ENCODE peak calls at places on chromosomes 1 and 21, in six cellular contexts. One of them, this sample, is unnamed.

GRCh38 chr1:201359031-201359872 is 18.2 kb downstream of the TNNT2 start:
- DNase-seq in pancreas: no peak
- DNase-seq in cardiac muscle cell: no peak
- DNase-seq in lung: no peak
- DNase-seq in BE2C: no peak
- DNase-seq in upper lobe of left lung: no peak
- DNase-seq in this sample: no peak

GRCh38 chr1:203491664-203492485 is 2.1 kb upstream of the OPTC start:
- DNase-seq in pancreas: no peak
- DNase-seq in cardiac muscle cell: no peak
- DNase-seq in lung: no peak
- DNase-seq in BE2C: no peak
- DNase-seq in upper lobe of left lung: no peak
- DNase-seq in this sample: no peak

GRCh38 chr1:84272401-84272800 is 29.1 kb upstream of the SAMD13 start:
- DNase-seq in pancreas: peak; percentile 41
- DNase-seq in cardiac muscle cell: no peak
- DNase-seq in lung: peak; percentile 41
- DNase-seq in BE2C: no peak
- DNase-seq in upper lobe of left lung: peak; percentile 68
- DNase-seq in this sample: no peak

GRCh38 chr1:6392880-6393399 is 627 bp downstream of the ACOT7 start:
- DNase-seq in pancreas: no peak
- DNase-seq in cardiac muscle cell: no peak
- DNase-seq in lung: no peak
- DNase-seq in BE2C: no peak
- DNase-seq in upper lobe of left lung: no peak
- DNase-seq in this sample: no peak

GRCh38 chr21:15221799-15222386 is 157.1 kb upstream of the NRIP1 start:
- DNase-seq in pancreas: no peak
- DNase-seq in cardiac muscle cell: peak; percentile 84
- DNase-seq in lung: peak; percentile 74
- DNase-seq in BE2C: peak; percentile 63
- DNase-seq in upper lobe of left lung: peak; percentile 89
- DNase-seq in this sample: peak; percentile 83

GRCh38 chr1:161928056-161928455 is 95.6 kb downstream of the OLFML2B start:
- DNase-seq in pancreas: no peak
- DNase-seq in cardiac muscle cell: no peak
- DNase-seq in lung: no peak
- DNase-seq in BE2C: no peak
- DNase-seq in upper lobe of left lung: no peak
- DNase-seq in this sample: no peak

GRCh38 chr1:54474500-54475235 is 68.5 kb upstream of the SSBP3 start:
- DNase-seq in pancreas: no peak
- DNase-seq in cardiac muscle cell: no peak
- DNase-seq in lung: no peak
- DNase-seq in BE2C: peak; percentile 34
- DNase-seq in upper lobe of left lung: no peak
- DNase-seq in this sample: no peak

GRCh38 chr1:226973371-226973897 is 33.3 kb downstream of the COQ8A start:
- DNase-seq in pancreas: no peak
- DNase-seq in cardiac muscle cell: peak; percentile 53
- DNase-seq in lung: no peak
- DNase-seq in BE2C: peak; percentile 86
- DNase-seq in upper lobe of left lung: no peak
- DNase-seq in this sample: no peak

GRCh38 chr1:182119631-182120030 is 58.1 kb upstream of the ZNF648 start:
- DNase-seq in pancreas: no peak
- DNase-seq in cardiac muscle cell: no peak
- DNase-seq in lung: no peak
- DNase-seq in BE2C: no peak
- DNase-seq in upper lobe of left lung: no peak
- DNase-seq in this sample: no peak

GRCh38 chr1:183590225-183591191 is at the start of gene NCF2:
- DNase-seq in pancreas: no peak
- DNase-seq in cardiac muscle cell: no peak
- DNase-seq in lung: no peak
- DNase-seq in BE2C: no peak
- DNase-seq in upper lobe of left lung: peak; percentile 72
- DNase-seq in this sample: no peak

GRCh38 chr1:165259706-165260105 is 96.8 kb downstream of the LMX1A start:
- DNase-seq in pancreas: no peak
- DNase-seq in cardiac muscle cell: no peak
- DNase-seq in lung: no peak
- DNase-seq in BE2C: no peak
- DNase-seq in upper lobe of left lung: no peak
- DNase-seq in this sample: no peak

GRCh38 chr1:203992440-203992839 is 80.5 kb upstream of the SOX13 start:
- DNase-seq in pancreas: no peak
- DNase-seq in cardiac muscle cell: peak; percentile 38
- DNase-seq in lung: no peak
- DNase-seq in BE2C: no peak
- DNase-seq in upper lobe of left lung: no peak
- DNase-seq in this sample: no peak

GRCh38 chr1:173122958-173123852 is 72.5 kb upstream of the TNFSF18 start:
- DNase-seq in pancreas: peak; percentile 23
- DNase-seq in cardiac muscle cell: peak; percentile 98
- DNase-seq in lung: peak; percentile 79
- DNase-seq in BE2C: peak; percentile 24
- DNase-seq in upper lobe of left lung: peak; percentile 81
- DNase-seq in this sample: peak; percentile 76
- H3K4me3 ChIP-seq in pancreas: no peak overlapping the region
- H3K4me3 ChIP-seq in cardiac muscle cell: no peak overlapping the region
- H3K4me3 ChIP-seq in lung: no peak overlapping the region
- H3K4me3 ChIP-seq in BE2C: peak overlapping the region; percentile 24
- H3K4me3 ChIP-seq in upper lobe of left lung: peak overlapping the region; percentile 27
- H3K4me3 ChIP-seq in this sample: peak overlapping the region; percentile 30

DNA sequence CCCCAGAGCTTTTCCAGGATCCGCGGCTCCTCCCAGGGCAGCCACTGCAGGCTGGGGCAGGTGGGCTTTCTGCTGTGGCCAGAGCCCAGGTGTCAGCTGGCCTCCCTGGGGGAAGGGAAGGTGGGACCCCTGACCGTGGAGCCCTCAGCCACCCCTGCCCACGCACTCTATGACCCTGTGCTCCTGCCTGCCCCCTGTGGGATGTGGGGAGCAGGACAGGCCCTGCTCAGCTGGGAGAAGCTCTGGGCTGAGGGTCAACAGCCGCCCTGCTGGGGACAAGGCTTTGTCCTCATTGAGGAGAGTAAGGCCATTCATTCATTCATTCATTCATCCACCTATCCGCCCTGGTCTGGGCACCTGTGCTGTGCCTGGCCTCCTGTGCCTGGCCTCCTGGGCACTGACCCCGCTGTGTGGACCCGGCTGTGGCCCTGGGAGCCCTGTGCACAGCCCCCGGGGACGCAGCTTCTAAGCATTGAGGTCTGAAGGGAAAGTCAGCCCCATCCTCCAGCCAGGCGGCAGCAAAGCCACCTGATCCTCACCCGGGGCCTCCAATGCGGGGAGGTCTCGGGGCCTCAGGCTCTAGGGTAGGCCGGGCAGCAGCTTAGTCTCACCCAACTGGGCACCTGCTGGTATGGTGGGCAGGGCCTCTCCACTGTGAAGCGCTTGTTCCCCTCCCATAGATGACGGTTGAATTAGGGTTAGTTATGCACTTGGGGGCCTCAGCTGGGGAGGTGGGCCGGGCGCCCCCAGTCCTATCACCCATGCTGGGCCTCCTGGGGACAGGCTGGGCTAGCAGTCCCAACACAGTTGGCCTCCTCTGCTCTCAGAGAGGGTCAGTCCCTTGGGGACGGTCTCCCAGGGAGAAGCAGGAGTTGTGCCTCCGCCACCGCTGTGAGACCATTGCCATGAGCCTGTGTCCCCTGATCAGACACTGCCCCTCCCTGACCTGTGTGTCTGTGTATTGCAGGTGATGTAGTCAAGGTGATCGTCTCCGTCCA is 6.0 kb downstream of the TNFRSF14 start:
- DNase-seq in pancreas: no peak
- DNase-seq in cardiac muscle cell: no peak
- DNase-seq in lung: no peak
- DNase-seq in BE2C: no peak
- DNase-seq in upper lobe of left lung: no peak
- DNase-seq in this sample: no peak
- TF ChIP-seq CTCF in pancreas: peak; percentile 28
- TF ChIP-seq CTCF in cardiac muscle cell: peak; percentile 37
- TF ChIP-seq CTCF in lung: no peak
- TF ChIP-seq CTCF in BE2C: peak; percentile 8
- TF ChIP-seq CTCF in upper lobe of left lung: peak; percentile 52
- TF ChIP-seq CTCF in this sample: peak; percentile 55

DNA sequence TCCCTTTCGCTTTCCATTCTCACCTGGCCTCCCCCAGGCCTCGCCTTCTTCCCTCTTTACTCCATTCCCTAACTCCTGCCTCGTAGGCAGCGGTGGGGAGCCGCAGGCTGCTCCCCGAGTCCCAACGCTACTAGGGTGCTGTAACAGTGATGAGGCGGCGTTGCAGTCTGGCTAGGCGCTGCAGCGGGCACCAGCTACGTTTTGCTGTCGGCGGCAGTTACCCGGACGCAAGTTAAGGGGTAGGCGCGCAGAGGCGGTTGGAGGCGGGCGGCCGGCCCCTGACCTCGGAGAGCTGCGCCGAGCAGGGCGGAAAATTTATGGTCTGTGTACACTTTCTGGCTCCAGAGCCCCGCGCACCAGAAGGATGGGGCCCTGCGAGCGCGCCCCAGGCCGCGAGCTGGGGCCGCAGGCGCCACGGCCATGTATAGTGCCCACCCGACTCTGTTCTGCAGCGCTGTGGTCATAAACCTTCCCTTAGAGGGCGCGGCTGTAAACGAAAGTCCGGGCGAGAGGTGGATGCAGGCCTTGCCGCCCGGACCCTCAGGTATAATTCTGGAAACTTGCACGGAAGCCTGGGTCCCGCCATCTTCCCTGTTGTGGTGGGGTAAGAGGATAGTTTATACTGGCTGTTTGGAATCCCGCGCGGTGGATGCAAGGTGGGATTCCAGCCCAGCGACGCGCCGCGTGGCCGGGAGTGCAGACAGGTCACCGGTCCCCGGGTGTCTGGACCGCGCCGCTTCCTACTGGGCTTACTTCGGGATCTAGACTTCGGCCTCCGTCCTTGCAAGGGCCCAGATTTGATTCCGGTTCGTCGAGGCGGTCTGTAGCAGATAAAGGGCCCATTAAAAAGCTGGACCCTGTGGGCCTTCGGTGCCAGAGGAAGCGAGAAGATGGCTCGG is 15.0 kb downstream of the HLX start:
- DNase-seq in pancreas: no peak
- DNase-seq in cardiac muscle cell: no peak
- DNase-seq in lung: no peak
- DNase-seq in BE2C: no peak
- DNase-seq in upper lobe of left lung: no peak
- DNase-seq in this sample: no peak
- H3K4me3 ChIP-seq in pancreas: peak overlapping the region; percentile 3
- H3K4me3 ChIP-seq in cardiac muscle cell: peak overlapping the region; percentile 13
- H3K4me3 ChIP-seq in lung: no peak overlapping the region
- H3K4me3 ChIP-seq in BE2C: no peak overlapping the region
- H3K4me3 ChIP-seq in upper lobe of left lung: peak overlapping the region; percentile 46
- H3K4me3 ChIP-seq in this sample: peak overlapping the region; percentile 48

GRCh38 chr21:34073032-34073748 is at the start of the genes MRPS6 and SLC5A3:
- DNase-seq in pancreas: peak; percentile 82
- DNase-seq in cardiac muscle cell: peak; percentile 88
- DNase-seq in lung: peak; percentile 84
- DNase-seq in BE2C: peak; percentile 91
- DNase-seq in upper lobe of left lung: peak; percentile 84
- DNase-seq in this sample: no peak
- TF ChIP-seq CTCF in pancreas: no peak
- TF ChIP-seq CTCF in cardiac muscle cell: no peak
- TF ChIP-seq CTCF in lung: no peak
- TF ChIP-seq CTCF in BE2C: peak; percentile 15
- TF ChIP-seq CTCF in upper lobe of left lung: peak; percentile 14
- TF ChIP-seq CTCF in this sample: no peak

GRCh38 chr1:12168451-12169160 is 1.8 kb downstream of the TNFRSF1B start:
- DNase-seq in pancreas: no peak
- DNase-seq in cardiac muscle cell: no peak
- DNase-seq in lung: no peak
- DNase-seq in BE2C: no peak
- DNase-seq in upper lobe of left lung: no peak
- DNase-seq in this sample: no peak
- H3K4me3 ChIP-seq in pancreas: no peak overlapping the region
- H3K4me3 ChIP-seq in cardiac muscle cell: no peak overlapping the region
- H3K4me3 ChIP-seq in lung: peak overlapping the region; percentile 60
- H3K4me3 ChIP-seq in BE2C: no peak overlapping the region
- H3K4me3 ChIP-seq in upper lobe of left lung: peak overlapping the region; percentile 85
- H3K4me3 ChIP-seq in this sample: no peak overlapping the region

GRCh38 chr1:27049127-27049526 is 36.5 kb upstream of the TENT5B start:
- DNase-seq in pancreas: no peak
- DNase-seq in cardiac muscle cell: no peak
- DNase-seq in lung: no peak
- DNase-seq in BE2C: no peak
- DNase-seq in upper lobe of left lung: no peak
- DNase-seq in this sample: no peak

GRCh38 chr1:27045973-27046558 is 33.4 kb upstream of the TENT5B start:
- DNase-seq in pancreas: peak; percentile 33
- DNase-seq in cardiac muscle cell: peak; percentile 68
- DNase-seq in lung: peak; percentile 63
- DNase-seq in BE2C: peak; percentile 55
- DNase-seq in upper lobe of left lung: peak; percentile 58
- DNase-seq in this sample: peak; percentile 40

GRCh38 chr1:27049607-27050006 is 37.0 kb upstream of the TENT5B start:
- DNase-seq in pancreas: no peak
- DNase-seq in cardiac muscle cell: no peak
- DNase-seq in lung: no peak
- DNase-seq in BE2C: peak; percentile 28
- DNase-seq in upper lobe of left lung: no peak
- DNase-seq in this sample: no peak

GRCh38 chr1:27042670-27043069 is 30.0 kb upstream of the TENT5B start:
- DNase-seq in pancreas: no peak
- DNase-seq in cardiac muscle cell: no peak
- DNase-seq in lung: no peak
- DNase-seq in BE2C: no peak
- DNase-seq in upper lobe of left lung: no peak
- DNase-seq in this sample: no peak

DNA sequence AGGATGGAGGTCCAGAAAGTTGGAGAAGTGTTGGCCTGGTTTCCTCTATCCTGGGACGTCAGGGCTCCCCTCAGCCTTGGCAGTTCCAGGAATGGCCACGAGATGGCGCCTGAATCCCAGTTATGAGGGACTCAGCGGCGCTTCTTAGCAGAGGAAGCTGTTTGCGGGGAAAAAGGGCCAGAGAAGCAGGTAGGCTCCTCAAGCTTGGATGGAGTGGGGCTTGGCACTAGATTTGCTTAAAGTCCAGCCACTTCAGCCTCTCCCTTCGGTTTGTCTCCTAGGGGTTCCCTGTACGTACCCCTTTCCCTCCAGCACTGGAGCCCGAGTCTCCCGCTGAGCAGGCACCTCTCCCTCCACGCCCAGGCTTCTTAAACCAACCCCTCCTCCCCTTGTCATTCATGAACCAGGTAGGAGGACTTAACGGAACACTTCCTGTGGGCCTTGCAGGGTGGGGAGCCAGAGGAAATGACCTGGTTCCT is 32.0 kb upstream of the TENT5B start:
- DNase-seq in pancreas: peak; percentile 73
- DNase-seq in cardiac muscle cell: peak; percentile 83
- DNase-seq in lung: peak; percentile 91
- DNase-seq in BE2C: peak; percentile 72
- DNase-seq in upper lobe of left lung: peak; percentile 91
- DNase-seq in this sample: no peak
- TF ChIP-seq CTCF in pancreas: peak; percentile 98
- TF ChIP-seq CTCF in cardiac muscle cell: peak; percentile 93
- TF ChIP-seq CTCF in lung: peak; percentile 99
- TF ChIP-seq CTCF in BE2C: peak; percentile 85
- TF ChIP-seq CTCF in upper lobe of left lung: peak; percentile 96
- TF ChIP-seq CTCF in this sample: peak; percentile 96

GRCh38 chr21:35982717-35983116 is 77.6 kb downstream of the SETD4 start:
- DNase-seq in pancreas: no peak
- DNase-seq in cardiac muscle cell: no peak
- DNase-seq in lung: no peak
- DNase-seq in BE2C: no peak
- DNase-seq in upper lobe of left lung: no peak
- DNase-seq in this sample: no peak
- H3K4me3 ChIP-seq in pancreas: no peak overlapping the region
- H3K4me3 ChIP-seq in cardiac muscle cell: no peak overlapping the region
- H3K4me3 ChIP-seq in lung: no peak overlapping the region
- H3K4me3 ChIP-seq in BE2C: no peak overlapping the region
- H3K4me3 ChIP-seq in upper lobe of left lung: no peak overlapping the region
- H3K4me3 ChIP-seq in this sample: no peak overlapping the region

This sample was measured in epithelial cell of proximal tubule.